ENCODE peak calls at places on chromosomes 2 and 18, in six cellular contexts. V is prostate gland, E is testis, K is adrenal gland, I is NB4, P is transverse colon. D is an unnamed sample.

GRCh38 chr2:174681099-174681982 is 82.9 kb downstream of the CHRNA1 start:
- DNase-seq in V (no peak), E (peak), K (no peak), I (no peak), P (peak), D (peak)

GRCh38 chr18:69752737-69753380 is 194.8 kb downstream of the CD226 start:
- DNase-seq in V (no peak), E (no peak), K (no peak), I (no peak), P (no peak), D (no peak)

GRCh38 chr18:32771169-32771751 is 1.6 kb downstream of the KLHL14 start:
- DNase-seq in V (no peak), E (no peak), K (no peak), I (no peak), P (no peak), D (no peak)

GRCh38 chr18:40955351-40955750 is 999.7 kb upstream of the PIK3C3 start:
- DNase-seq in V (no peak), E (no peak), K (no peak), I (no peak), P (no peak), D (no peak)

GRCh38 chr2:53744395-53745065 is 23.1 kb upstream of the CHAC2 start:
- DNase-seq in V (no peak), E (no peak), K (no peak), I (no peak), P (no peak), D (no peak)

GRCh38 chr2:219526320-219527075 is 12.2 kb downstream of the ASIC4 start:
- DNase-seq in V (no peak), E (no peak), K (no peak), I (no peak), P (no peak), D (no peak)

GRCh38 chr18:46866524-46866923 is 50.8 kb downstream of the PIAS2 start:
- DNase-seq in V (no peak), E (no peak), K (no peak), I (no peak), P (no peak), D (no peak)

GRCh38 chr2:210198326-210198725 is 26.9 kb downstream of the ACADL start:
- DNase-seq in V (no peak), E (no peak), K (no peak), I (no peak), P (no peak), D (no peak)

GRCh38 chr2:53859354-53860159 is at the start of gene GPR75:
- DNase-seq in V (peak), E (no peak), K (peak), I (no peak), P (no peak), D (no peak)

GRCh38 chr2:64263315-64263714 is 119.1 kb upstream of the PELI1 start:
- DNase-seq in V (no peak), E (no peak), K (no peak), I (no peak), P (no peak), D (no peak)

GRCh38 chr2:74831693-74832530 is 2.0 kb upstream of the HK2 start:
- DNase-seq in V (no peak), E (no peak), K (no peak), I (peak), P (no peak), D (peak)

GRCh38 chr2:96636772-96637171 is 1.3 kb downstream of the KANSL3 start:
- DNase-seq in V (no peak), E (no peak), K (peak), I (no peak), P (peak), D (no peak)

GRCh38 chr18:49094136-49094535 is 143.4 kb upstream of the SMAD7 start:
- DNase-seq in V (no peak), E (no peak), K (no peak), I (no peak), P (no peak), D (no peak)

GRCh38 chr2:14781148-14781547 is 148.6 kb downstream of the LRATD1 start:
- DNase-seq in V (peak), E (no peak), K (no peak), I (no peak), P (no peak), D (no peak)

GRCh38 chr2:12076810-12077209 is 330.4 kb downstream of the LPIN1 start:
- DNase-seq in V (no peak), E (peak), K (no peak), I (no peak), P (no peak), D (no peak)

GRCh38 chr2:58571181-58571852 is 330.2 kb upstream of the FANCL start:
- DNase-seq in V (peak), E (peak), K (peak), I (peak), P (peak), D (peak)

GRCh38 chr2:64537991-64538390 is 13.9 kb downstream of the AFTPH start:
- DNase-seq in V (no peak), E (no peak), K (no peak), I (no peak), P (no peak), D (no peak)

GRCh38 chr2:172970660-172971059 is 105.0 kb upstream of the MAP3K20 start:
- DNase-seq in V (no peak), E (no peak), K (no peak), I (no peak), P (no peak), D (no peak)

GRCh38 chr2:226658555-226658954 is 141.1 kb downstream of the IRS1 start:
- DNase-seq in V (peak), E (no peak), K (no peak), I (no peak), P (no peak), D (no peak)

GRCh38 chr2:96962567-96963203 is 23.7 kb downstream of the FAM178B start:
- DNase-seq in V (no peak), E (no peak), K (no peak), I (no peak), P (peak), D (no peak)

GRCh38 chr2:135257383-135258090 is 205.4 kb downstream of the RAB3GAP1 start:
- DNase-seq in V (no peak), E (no peak), K (no peak), I (no peak), P (no peak), D (no peak)

GRCh38 chr2:173221937-173222594 is 132.6 kb upstream of the CDCA7 start:
- DNase-seq in V (no peak), E (no peak), K (no peak), I (no peak), P (no peak), D (no peak)

GRCh38 chr2:85949280-85949679 is 60.5 kb upstream of the ST3GAL5 start:
- DNase-seq in V (no peak), E (peak), K (no peak), I (no peak), P (no peak), D (no peak)
- TF ChIP-seq POLR2A in V (no peak), E (no peak), K (no peak), I (no peak), P (no peak), D (no peak)

GRCh38 chr2:28621172-28622100 is 125.6 kb downstream of the PLB1 start:
- DNase-seq in V (peak), E (peak), K (peak), I (peak), P (peak), D (peak)
- TF ChIP-seq POLR2A in V (no peak), E (no peak), K (no peak), I (peak), P (peak), D (no peak)

GRCh38 chr18:21740724-21741510 is at the start of gene MIB1:
- DNase-seq in V (peak), E (peak), K (peak), I (peak), P (peak), D (no peak)
- TF ChIP-seq POLR2A in V (peak), E (no peak), K (peak), I (peak), P (peak), D (peak)

DNA sequence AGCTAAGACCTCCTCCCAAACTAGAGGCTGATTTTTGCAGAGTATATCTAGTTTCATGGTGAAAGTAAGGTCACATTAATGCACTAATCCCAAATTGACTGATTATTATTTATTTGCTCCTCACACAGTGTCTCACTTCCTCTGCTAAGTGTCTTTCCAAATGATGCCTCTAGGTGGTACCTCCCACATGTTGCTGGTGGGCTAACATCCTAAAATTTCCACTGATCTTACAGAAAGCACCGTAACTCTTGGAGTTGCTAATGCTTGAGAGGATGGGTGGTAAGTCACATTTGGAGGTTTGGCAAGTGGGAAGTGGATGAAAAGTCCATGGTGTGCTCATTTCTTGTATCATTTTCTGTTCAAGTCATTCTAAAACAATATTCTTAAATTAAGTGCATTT is 428.7 kb upstream of the GYPC start:
- DNase-seq in V (no peak), E (no peak), K (no peak), I (peak), P (no peak), D (peak)
- TF ChIP-seq POLR2A in V (no peak), E (no peak), K (no peak), I (no peak), P (no peak), D (no peak)

GRCh38 chr18:79963658-79964329 is 649 bp upstream of the HSBP1L1 start:
- DNase-seq in V (no peak), E (no peak), K (no peak), I (no peak), P (no peak), D (no peak)

GRCh38 chr18:79962311-79962710 is 2.1 kb upstream of the HSBP1L1 start:
- DNase-seq in V (no peak), E (no peak), K (no peak), I (no peak), P (no peak), D (no peak)

GRCh38 chr18:79965119-79965902 is 868 bp downstream of the HSBP1L1 start:
- DNase-seq in V (no peak), E (no peak), K (peak), I (no peak), P (peak), D (peak)

GRCh38 chr18:79962835-79963657 is 1.4 kb upstream of the HSBP1L1 start:
- DNase-seq in V (no peak), E (no peak), K (no peak), I (peak), P (no peak), D (no peak)

GRCh38 chr18:79964330-79965118 is at the start of gene HSBP1L1:
- DNase-seq in V (peak), E (peak), K (peak), I (no peak), P (peak), D (peak)
- TF ChIP-seq POLR2A in V (peak), E (no peak), K (no peak), I (no peak), P (peak), D (peak)

GRCh38 chr2:216695401-216695821 is at the start of gene IGFBP5:
- DNase-seq in V (peak), E (peak), K (peak), I (peak), P (peak), D (no peak)

GRCh38 chr2:216692636-216693413 is 2.5 kb downstream of the IGFBP5 start:
- DNase-seq in V (peak), E (peak), K (peak), I (peak), P (peak), D (peak)

GRCh38 chr2:216694826-216695217 is 527 bp downstream of the IGFBP5 start:
- DNase-seq in V (no peak), E (no peak), K (no peak), I (no peak), P (no peak), D (no peak)

GRCh38 chr2:216693414-216694100 is 1.8 kb downstream of the IGFBP5 start:
- DNase-seq in V (no peak), E (no peak), K (no peak), I (no peak), P (no peak), D (peak)

DNA sequence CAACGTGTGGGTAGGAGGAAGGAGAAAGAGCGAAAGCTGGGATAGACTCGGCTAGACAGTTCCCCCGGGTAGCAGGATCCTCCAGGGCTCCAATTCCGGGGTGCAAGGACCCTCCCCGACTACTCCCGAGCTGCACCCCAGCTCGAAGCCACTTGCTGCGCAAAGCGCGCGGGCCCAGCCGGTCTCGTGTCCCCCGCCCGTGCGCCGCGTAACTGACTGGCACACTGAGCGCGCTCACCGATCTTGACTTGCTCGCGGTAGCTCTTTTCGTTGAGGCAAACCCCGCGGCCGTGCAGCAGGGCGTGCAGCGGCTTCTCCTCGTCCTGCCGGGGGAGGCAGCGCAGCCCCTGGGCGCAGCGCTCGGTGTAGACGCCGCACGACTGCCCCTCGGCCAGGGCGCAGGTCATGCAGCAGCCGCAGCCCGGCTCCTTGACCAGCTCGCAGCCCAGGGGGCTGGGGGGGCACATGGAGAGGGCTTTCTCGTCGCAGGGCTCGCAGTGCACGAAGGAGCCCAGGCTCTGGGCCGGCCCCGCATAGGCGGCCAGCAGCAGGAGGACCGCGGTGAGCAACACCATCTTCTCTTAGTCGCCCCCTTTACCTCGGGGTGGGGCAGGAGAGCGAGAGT is 1.0 kb downstream of the IGFBP5 start:
- DNase-seq in V (peak), E (peak), K (peak), I (peak), P (peak), D (peak)
- TF ChIP-seq POLR2A in V (no peak), E (no peak), K (no peak), I (no peak), P (peak), D (no peak)

GRCh38 chr2:235639387-235639786 is 145.5 kb downstream of the AGAP1 start:
- DNase-seq in V (no peak), E (peak), K (peak), I (peak), P (peak), D (no peak)
- TF ChIP-seq POLR2A in V (no peak), E (no peak), K (no peak), I (no peak), P (peak), D (no peak)

GRCh38 chr2:235000426-235001236 is 48.8 kb downstream of the SH3BP4 start:
- DNase-seq in V (no peak), E (no peak), K (no peak), I (no peak), P (peak), D (peak)
- TF ChIP-seq POLR2A in V (no peak), E (no peak), K (no peak), I (no peak), P (no peak), D (no peak)